ENCODE peak calls at places on chromosomes 13 and 19, in five cellular contexts. One of them, this sample, is unnamed.

GRCh38 chr13:32019612-32020233 is 11.9 kb upstream of the FRY start:
- DNase-seq in effector CD4-positive, alpha-beta T cell: no peak
- DNase-seq in EH: peak
- DNase-seq in stimulated activated CD8-positive, alpha-beta memory T cell treated with anti-CD3 and anti-CD28 coated beads, Interleukin-2, amount 100 ng/mL, for 48 hours: no peak
- DNase-seq in EL: peak
- DNase-seq in this sample: peak

GRCh38 chr19:8108560-8109445 is 40.6 kb downstream of the FBN3 start:
- DNase-seq in EL: no peak
- DNase-seq in stimulated activated CD8-positive, alpha-beta memory T cell treated with anti-CD3 and anti-CD28 coated beads, Interleukin-2, amount 100 ng/mL, for 48 hours: no peak
- DNase-seq in effector CD4-positive, alpha-beta T cell: no peak
- DNase-seq in EH: no peak
- DNase-seq in this sample: no peak

GRCh38 chr19:17244618-17245534 is 843 bp downstream of the NR2F6 start:
- DNase-seq in stimulated activated CD8-positive, alpha-beta memory T cell treated with anti-CD3 and anti-CD28 coated beads, Interleukin-2, amount 100 ng/mL, for 48 hours: no peak
- DNase-seq in EH: no peak
- DNase-seq in effector CD4-positive, alpha-beta T cell: no peak
- DNase-seq in EL: no peak
- DNase-seq in this sample: peak

GRCh38 chr19:4471400-4472173 is 510 bp upstream of the HDGFL2 start:
- DNase-seq in stimulated activated CD8-positive, alpha-beta memory T cell treated with anti-CD3 and anti-CD28 coated beads, Interleukin-2, amount 100 ng/mL, for 48 hours: peak
- DNase-seq in EH: peak
- DNase-seq in effector CD4-positive, alpha-beta T cell: peak
- DNase-seq in EL: peak
- DNase-seq in this sample: peak

GRCh38 chr19:782195-783043 is 14.8 kb upstream of the PTBP1 start:
- DNase-seq in EL: peak
- DNase-seq in effector CD4-positive, alpha-beta T cell: no peak
- DNase-seq in EH: peak
- DNase-seq in stimulated activated CD8-positive, alpha-beta memory T cell treated with anti-CD3 and anti-CD28 coated beads, Interleukin-2, amount 100 ng/mL, for 48 hours: no peak
- DNase-seq in this sample: no peak

GRCh38 chr13:83618966-83619365 is 263.3 kb downstream of the SLITRK1 start:
- DNase-seq in effector CD4-positive, alpha-beta T cell: no peak
- DNase-seq in EH: peak
- DNase-seq in EL: peak
- DNase-seq in stimulated activated CD8-positive, alpha-beta memory T cell treated with anti-CD3 and anti-CD28 coated beads, Interleukin-2, amount 100 ng/mL, for 48 hours: no peak
- DNase-seq in this sample: no peak

GRCh38 chr13:66138172-66138811 is 1091.8 kb downstream of the PCDH9 start:
- DNase-seq in EL: no peak
- DNase-seq in EH: no peak
- DNase-seq in effector CD4-positive, alpha-beta T cell: no peak
- DNase-seq in stimulated activated CD8-positive, alpha-beta memory T cell treated with anti-CD3 and anti-CD28 coated beads, Interleukin-2, amount 100 ng/mL, for 48 hours: no peak
- DNase-seq in this sample: no peak

GRCh38 chr13:111920306-111920931 is 146.5 kb upstream of the SOX1 start:
- DNase-seq in stimulated activated CD8-positive, alpha-beta memory T cell treated with anti-CD3 and anti-CD28 coated beads, Interleukin-2, amount 100 ng/mL, for 48 hours: no peak
- DNase-seq in EH: no peak
- DNase-seq in EL: no peak
- DNase-seq in effector CD4-positive, alpha-beta T cell: no peak
- DNase-seq in this sample: no peak

GRCh38 chr19:29645911-29646310 is 19.4 kb upstream of the PLEKHF1 start:
- DNase-seq in effector CD4-positive, alpha-beta T cell: no peak
- DNase-seq in EH: peak
- DNase-seq in stimulated activated CD8-positive, alpha-beta memory T cell treated with anti-CD3 and anti-CD28 coated beads, Interleukin-2, amount 100 ng/mL, for 48 hours: no peak
- DNase-seq in EL: peak
- DNase-seq in this sample: no peak

GRCh38 chr13:43221611-43222010 is 198.2 kb downstream of the DNAJC15 start:
- DNase-seq in EL: peak
- DNase-seq in stimulated activated CD8-positive, alpha-beta memory T cell treated with anti-CD3 and anti-CD28 coated beads, Interleukin-2, amount 100 ng/mL, for 48 hours: no peak
- DNase-seq in EH: peak
- DNase-seq in effector CD4-positive, alpha-beta T cell: no peak
- DNase-seq in this sample: no peak

GRCh38 chr19:14089412-14089661 is 1.2 kb downstream of the SAMD1 start:
- DNase-seq in EH: no peak
- DNase-seq in EL: no peak
- DNase-seq in stimulated activated CD8-positive, alpha-beta memory T cell treated with anti-CD3 and anti-CD28 coated beads, Interleukin-2, amount 100 ng/mL, for 48 hours: no peak
- DNase-seq in effector CD4-positive, alpha-beta T cell: no peak
- DNase-seq in this sample: no peak

GRCh38 chr19:279656-280055 is 11.5 kb downstream of the PLPP2 start:
- DNase-seq in EL: no peak
- DNase-seq in EH: no peak
- DNase-seq in effector CD4-positive, alpha-beta T cell: no peak
- DNase-seq in stimulated activated CD8-positive, alpha-beta memory T cell treated with anti-CD3 and anti-CD28 coated beads, Interleukin-2, amount 100 ng/mL, for 48 hours: no peak
- DNase-seq in this sample: no peak

GRCh38 chr19:1811472-1811894 is 593 bp downstream of the ATP8B3 start:
- DNase-seq in stimulated activated CD8-positive, alpha-beta memory T cell treated with anti-CD3 and anti-CD28 coated beads, Interleukin-2, amount 100 ng/mL, for 48 hours: no peak
- DNase-seq in effector CD4-positive, alpha-beta T cell: peak
- DNase-seq in EH: peak
- DNase-seq in EL: peak
- DNase-seq in this sample: no peak

GRCh38 chr13:105642511-105642958 is 892.9 kb downstream of the EFNB2 start:
- DNase-seq in effector CD4-positive, alpha-beta T cell: no peak
- DNase-seq in EH: peak
- DNase-seq in stimulated activated CD8-positive, alpha-beta memory T cell treated with anti-CD3 and anti-CD28 coated beads, Interleukin-2, amount 100 ng/mL, for 48 hours: no peak
- DNase-seq in EL: peak
- DNase-seq in this sample: no peak

GRCh38 chr13:20843177-20843576 is 59.4 kb downstream of the XPO4 start:
- DNase-seq in EH: no peak
- DNase-seq in EL: no peak
- DNase-seq in effector CD4-positive, alpha-beta T cell: no peak
- DNase-seq in stimulated activated CD8-positive, alpha-beta memory T cell treated with anti-CD3 and anti-CD28 coated beads, Interleukin-2, amount 100 ng/mL, for 48 hours: no peak
- DNase-seq in this sample: no peak

GRCh38 chr13:91813255-91813654 is 414.8 kb downstream of the GPC5 start:
- DNase-seq in effector CD4-positive, alpha-beta T cell: no peak
- DNase-seq in EH: no peak
- DNase-seq in stimulated activated CD8-positive, alpha-beta memory T cell treated with anti-CD3 and anti-CD28 coated beads, Interleukin-2, amount 100 ng/mL, for 48 hours: no peak
- DNase-seq in EL: no peak
- DNase-seq in this sample: no peak

GRCh38 chr19:47853003-47853402 is 6.0 kb upstream of the TPRX2 start:
- DNase-seq in EH: no peak
- DNase-seq in effector CD4-positive, alpha-beta T cell: no peak
- DNase-seq in stimulated activated CD8-positive, alpha-beta memory T cell treated with anti-CD3 and anti-CD28 coated beads, Interleukin-2, amount 100 ng/mL, for 48 hours: no peak
- DNase-seq in EL: no peak
- DNase-seq in this sample: no peak

GRCh38 chr19:41606215-41606837 is 20.5 kb downstream of the CEACAM4 start:
- DNase-seq in EH: no peak
- DNase-seq in stimulated activated CD8-positive, alpha-beta memory T cell treated with anti-CD3 and anti-CD28 coated beads, Interleukin-2, amount 100 ng/mL, for 48 hours: no peak
- DNase-seq in effector CD4-positive, alpha-beta T cell: no peak
- DNase-seq in EL: no peak
- DNase-seq in this sample: no peak

GRCh38 chr19:58546131-58546530 is 2.3 kb downstream of the TRIM28 start:
- DNase-seq in EH: no peak
- DNase-seq in EL: no peak
- DNase-seq in effector CD4-positive, alpha-beta T cell: no peak
- DNase-seq in stimulated activated CD8-positive, alpha-beta memory T cell treated with anti-CD3 and anti-CD28 coated beads, Interleukin-2, amount 100 ng/mL, for 48 hours: no peak
- DNase-seq in this sample: no peak

GRCh38 chr13:106083620-106084350 is 451.7 kb downstream of the EFNB2 start:
- DNase-seq in EL: peak
- DNase-seq in stimulated activated CD8-positive, alpha-beta memory T cell treated with anti-CD3 and anti-CD28 coated beads, Interleukin-2, amount 100 ng/mL, for 48 hours: no peak
- DNase-seq in effector CD4-positive, alpha-beta T cell: no peak
- DNase-seq in EH: peak
- DNase-seq in this sample: no peak

GRCh38 chr13:27634791-27635190 is 13.1 kb downstream of the POLR1D start:
- DNase-seq in EL: no peak
- DNase-seq in stimulated activated CD8-positive, alpha-beta memory T cell treated with anti-CD3 and anti-CD28 coated beads, Interleukin-2, amount 100 ng/mL, for 48 hours: no peak
- DNase-seq in EH: no peak
- DNase-seq in effector CD4-positive, alpha-beta T cell: no peak
- DNase-seq in this sample: no peak

GRCh38 chr13:92355213-92355612 is 871.4 kb upstream of the GPC6 start:
- DNase-seq in EH: no peak
- DNase-seq in effector CD4-positive, alpha-beta T cell: no peak
- DNase-seq in stimulated activated CD8-positive, alpha-beta memory T cell treated with anti-CD3 and anti-CD28 coated beads, Interleukin-2, amount 100 ng/mL, for 48 hours: no peak
- DNase-seq in EL: no peak
- DNase-seq in this sample: no peak

GRCh38 chr19:39136225-39136940 is 10.8 kb downstream of the PAK4 start:
- DNase-seq in stimulated activated CD8-positive, alpha-beta memory T cell treated with anti-CD3 and anti-CD28 coated beads, Interleukin-2, amount 100 ng/mL, for 48 hours: no peak
- DNase-seq in EL: no peak
- DNase-seq in effector CD4-positive, alpha-beta T cell: no peak
- DNase-seq in EH: no peak
- DNase-seq in this sample: no peak

GRCh38 chr13:60572003-60572792 is 175.2 kb downstream of the TDRD3 start:
- DNase-seq in EL: peak
- DNase-seq in effector CD4-positive, alpha-beta T cell: no peak
- DNase-seq in EH: peak
- DNase-seq in stimulated activated CD8-positive, alpha-beta memory T cell treated with anti-CD3 and anti-CD28 coated beads, Interleukin-2, amount 100 ng/mL, for 48 hours: no peak
- DNase-seq in this sample: no peak

GRCh38 chr19:52823676-52824075 is 2.2 kb upstream of the ZNF28 start:
- DNase-seq in effector CD4-positive, alpha-beta T cell: no peak
- DNase-seq in EL: no peak
- DNase-seq in EH: no peak
- DNase-seq in stimulated activated CD8-positive, alpha-beta memory T cell treated with anti-CD3 and anti-CD28 coated beads, Interleukin-2, amount 100 ng/mL, for 48 hours: no peak
- DNase-seq in this sample: no peak

GRCh38 chr13:79799049-79799448 is 318.1 kb downstream of the NDFIP2 start:
- DNase-seq in stimulated activated CD8-positive, alpha-beta memory T cell treated with anti-CD3 and anti-CD28 coated beads, Interleukin-2, amount 100 ng/mL, for 48 hours: no peak
- DNase-seq in EL: no peak
- DNase-seq in EH: no peak
- DNase-seq in effector CD4-positive, alpha-beta T cell: no peak
- DNase-seq in this sample: no peak

GRCh38 chr19:44496711-44497110 is 3.6 kb downstream of the ZNF180 start:
- DNase-seq in stimulated activated CD8-positive, alpha-beta memory T cell treated with anti-CD3 and anti-CD28 coated beads, Interleukin-2, amount 100 ng/mL, for 48 hours: no peak
- DNase-seq in EH: no peak
- DNase-seq in effector CD4-positive, alpha-beta T cell: no peak
- DNase-seq in EL: no peak
- DNase-seq in this sample: no peak

GRCh38 chr13:47117268-47117667 is 220.4 kb upstream of the HTR2A start:
- DNase-seq in EH: peak
- DNase-seq in EL: peak
- DNase-seq in stimulated activated CD8-positive, alpha-beta memory T cell treated with anti-CD3 and anti-CD28 coated beads, Interleukin-2, amount 100 ng/mL, for 48 hours: no peak
- DNase-seq in effector CD4-positive, alpha-beta T cell: no peak
- DNase-seq in this sample: no peak

GRCh38 chr13:26459276-26460131 is 98.0 kb upstream of the WASF3 start:
- DNase-seq in EL: peak
- DNase-seq in stimulated activated CD8-positive, alpha-beta memory T cell treated with anti-CD3 and anti-CD28 coated beads, Interleukin-2, amount 100 ng/mL, for 48 hours: no peak
- DNase-seq in effector CD4-positive, alpha-beta T cell: no peak
- DNase-seq in EH: peak
- DNase-seq in this sample: no peak

GRCh38 chr19:4583961-4584669 is 24.6 kb upstream of the SEMA6B start:
- DNase-seq in EH: peak
- DNase-seq in effector CD4-positive, alpha-beta T cell: no peak
- DNase-seq in EL: no peak
- DNase-seq in stimulated activated CD8-positive, alpha-beta memory T cell treated with anti-CD3 and anti-CD28 coated beads, Interleukin-2, amount 100 ng/mL, for 48 hours: no peak
- DNase-seq in this sample: no peak